ENCODE peak calls at places on chromosomes 5 and 9, in seven cellular contexts. W is stromal cell of bone marrow; J is caudate nucleus; V is NCI-H1092 treated with DMSO at 0.1 percent for 48 hours; T is GM18507; L is GM19239; Q is activated T-helper 1 cell treated with anti-CD3 and anti-CD28 coated beads, Interleukin-2, amount 50 U/mL, for 16 hours. A is an unnamed sample.

GRCh38 chr9:13915591-13916301 is 398.2 kb downstream of the NFIB start:
- DNase-seq in W (no peak), J (no peak), V (no peak), T (no peak), L (no peak), Q (no peak), A (no peak)

GRCh38 chr5:93794954-93795353 is 53.6 kb upstream of the POU5F2 start:
- DNase-seq in W (no peak), J (no peak), V (no peak), T (no peak), L (no peak), Q (no peak), A (no peak)

GRCh38 chr5:157513182-157513581 is 53.2 kb downstream of the NIPAL4 start:
- DNase-seq in W (no peak), J (no peak), V (no peak), T (no peak), L (no peak), Q (no peak), A (no peak)

GRCh38 chr5:142036918-142037317 is 24.1 kb upstream of the GNPDA1 start:
- DNase-seq in W (no peak), J (no peak), V (no peak), T (no peak), L (no peak), Q (no peak), A (no peak)

GRCh38 chr9:27590636-27591035 is 17.4 kb upstream of the C9orf72 start:
- DNase-seq in W (no peak), J (no peak), V (no peak), T (no peak), L (no peak), Q (no peak), A (no peak)

GRCh38 chr5:140785905-140786686 is at the start of gene PCDHA1:
- DNase-seq in W (no peak), J (no peak), V (no peak), T (no peak), L (no peak), Q (no peak), A (no peak)

GRCh38 chr9:127676636-127677035 is 30.2 kb upstream of the CFAP157 start:
- DNase-seq in W (no peak), J (no peak), V (no peak), T (no peak), L (no peak), Q (no peak), A (no peak)

GRCh38 chr5:126009566-126009965 is 413.6 kb upstream of the GRAMD2B start:
- DNase-seq in W (no peak), J (no peak), V (no peak), T (no peak), L (no peak), Q (no peak), A (peak; percentile 53)

GRCh38 chr5:33994845-33995244 is 10.4 kb upstream of the SLC45A2 start:
- DNase-seq in W (peak; percentile 66), J (no peak), V (no peak), T (no peak), L (no peak), Q (no peak), A (no peak)

GRCh38 chr9:14441976-14442651 is 128.2 kb upstream of the NFIB start:
- DNase-seq in W (no peak), J (no peak), V (no peak), T (no peak), L (no peak), Q (no peak), A (peak; percentile 71)

GRCh38 chr9:133286523-133286922 is 11.5 kb upstream of the ABO start:
- DNase-seq in W (no peak), J (no peak), V (no peak), T (no peak), L (no peak), Q (no peak), A (no peak)

GRCh38 chr9:10015755-10016154 is 597.0 kb downstream of the PTPRD start:
- DNase-seq in W (no peak), J (no peak), V (no peak), T (no peak), L (no peak), Q (no peak), A (no peak)

GRCh38 chr5:87826507-87826906 is 413.8 kb upstream of the CCNH start:
- DNase-seq in W (no peak), J (no peak), V (no peak), T (no peak), L (no peak), Q (no peak), A (no peak)

GRCh38 chr9:129145841-129146292 is 32.2 kb downstream of the IER5L start:
- DNase-seq in W (peak; percentile 90), J (no peak), V (no peak), T (no peak), L (no peak), Q (no peak), A (peak; percentile 74)

GRCh38 chr9:134988706-134989105 is 71.0 kb upstream of the FCN1 start:
- DNase-seq in W (no peak), J (no peak), V (no peak), T (no peak), L (no peak), Q (no peak), A (no peak)

GRCh38 chr9:99451121-99451606 is 229.1 kb downstream of the SEC61B start:
- DNase-seq in W (no peak), J (peak; percentile 33), V (peak; percentile 47), T (no peak), L (no peak), Q (no peak), A (no peak)

GRCh38 chr5:72151169-72151568 is 43.9 kb downstream of the MAP1B start:
- DNase-seq in W (no peak), J (no peak), V (no peak), T (no peak), L (no peak), Q (no peak), A (no peak)

GRCh38 chr9:129544766-129545165 is 76.1 kb downstream of the C9orf50 start:
- DNase-seq in W (no peak), J (no peak), V (no peak), T (no peak), L (no peak), Q (no peak), A (no peak)

GRCh38 chr9:14466429-14466818 is 152.5 kb upstream of the NFIB start:
- DNase-seq in W (no peak), J (no peak), V (peak; percentile 49), T (no peak), L (no peak), Q (no peak), A (peak; percentile 38)

GRCh38 chr9:137195525-137196220 is 4.9 kb downstream of the TPRN start:
- DNase-seq in W (no peak), J (no peak), V (peak; percentile 50), T (no peak), L (no peak), Q (no peak), A (no peak)

GRCh38 chr9:36781532-36781931 is 208.8 kb downstream of the MELK start:
- DNase-seq in W (no peak), J (no peak), V (no peak), T (no peak), L (no peak), Q (no peak), A (no peak)